ENCODE peak calls at places on chromosomes 4 and X, in eight cellular contexts. X is epithelial cell of proximal tubule, P is pancreas, E is foreskin fibroblast, N is spleen, K is lower lobe of right lung, F is AG04450, M is sigmoid colon. S is an unnamed sample.

GRCh38 chr4:100933628-100934027 is 413.7 kb downstream of the PPP3CA start:
- DNase-seq in X (no peak), P (no peak), E (peak), N (no peak), K (no peak), F (no peak), M (no peak), S (no peak)

GRCh38 chr4:1490906-1491629 is 84.8 kb upstream of the NKX1-1 start:
- DNase-seq in X (no peak), P (no peak), E (no peak), N (no peak), K (peak), F (no peak), M (no peak), S (peak)

GRCh38 chrX:53511302-53511701 is 77.1 kb upstream of the HSD17B10 start:
- DNase-seq in X (no peak), P (no peak), E (no peak), N (no peak), K (peak), F (no peak), M (no peak), S (no peak)

GRCh38 chrX:110836982-110837381 is 41.4 kb upstream of the CHRDL1 start:
- DNase-seq in X (no peak), P (no peak), E (no peak), N (no peak), K (no peak), F (no peak), M (no peak), S (no peak)

GRCh38 chr4:67886281-67886680 is 2.5 kb upstream of the TMPRSS11D start:
- DNase-seq in X (no peak), P (no peak), E (peak), N (no peak), K (no peak), F (no peak), M (no peak), S (no peak)

GRCh38 chrX:154091678-154092077 is 5.8 kb downstream of the MECP2 start:
- DNase-seq in X (no peak), P (peak), E (no peak), N (no peak), K (peak), F (no peak), M (no peak), S (peak)

GRCh38 chr4:102625232-102625930 is 124.2 kb downstream of the NFKB1 start:
- DNase-seq in X (no peak), P (no peak), E (peak), N (peak), K (peak), F (no peak), M (no peak), S (no peak)

GRCh38 chr4:85956296-85956955 is 403.4 kb downstream of the MAPK10 start:
- DNase-seq in X (no peak), P (no peak), E (no peak), N (no peak), K (no peak), F (no peak), M (no peak), S (no peak)

GRCh38 chr4:29309050-29309449 is 1411.1 kb upstream of the PCDH7 start:
- DNase-seq in X (no peak), P (no peak), E (peak), N (no peak), K (no peak), F (peak), M (no peak), S (no peak)

GRCh38 chr4:147943159-147943638 is 211.3 kb downstream of the ARHGAP10 start:
- DNase-seq in X (no peak), P (no peak), E (no peak), N (no peak), K (no peak), F (no peak), M (no peak), S (no peak)

GRCh38 chr4:61308033-61308432 is 107.9 kb downstream of the ADGRL3 start:
- DNase-seq in X (no peak), P (no peak), E (no peak), N (no peak), K (no peak), F (no peak), M (no peak), S (no peak)

GRCh38 chrX:153953342-153953830 is 8.9 kb upstream of the RENBP start:
- DNase-seq in X (no peak), P (no peak), E (peak), N (peak), K (peak), F (no peak), M (peak), S (peak)

GRCh38 chr4:149121015-149121404 is 678.8 kb upstream of the NR3C2 start:
- DNase-seq in X (no peak), P (no peak), E (no peak), N (no peak), K (no peak), F (no peak), M (no peak), S (no peak)

GRCh38 chr4:153438916-153439756 is 27.0 kb upstream of the TMEM131L start:
- DNase-seq in X (no peak), P (no peak), E (no peak), N (peak), K (no peak), F (no peak), M (no peak), S (no peak)

GRCh38 chr4:6560416-6561172 is 14.4 kb upstream of the MAN2B2 start:
- DNase-seq in X (no peak), P (no peak), E (peak), N (no peak), K (no peak), F (no peak), M (no peak), S (no peak)

GRCh38 chrX:30875957-30876356 is 13.1 kb downstream of the TAB3 start:
- DNase-seq in X (peak), P (no peak), E (peak), N (no peak), K (no peak), F (peak), M (no peak), S (no peak)

GRCh38 chr4:7397206-7398103 is 37.3 kb downstream of the PSAPL1 start:
- DNase-seq in X (no peak), P (peak), E (no peak), N (peak), K (peak), F (no peak), M (no peak), S (no peak)

GRCh38 chr4:174173360-174173759 is 110.1 kb downstream of the FBXO8 start:
- DNase-seq in X (no peak), P (no peak), E (no peak), N (no peak), K (no peak), F (no peak), M (no peak), S (no peak)

GRCh38 chr4:87989765-87990164 is 14.3 kb downstream of the SPP1 start:
- DNase-seq in X (no peak), P (no peak), E (no peak), N (no peak), K (no peak), F (no peak), M (no peak), S (no peak)

GRCh38 chr4:119207051-119207450 is 5.5 kb upstream of the USP53 start:
- DNase-seq in X (no peak), P (no peak), E (peak), N (no peak), K (no peak), F (no peak), M (no peak), S (no peak)

GRCh38 chrX:9888953-9889470 is 78.1 kb upstream of the CLDN34 start:
- DNase-seq in X (no peak), P (no peak), E (peak), N (no peak), K (no peak), F (no peak), M (no peak), S (no peak)

GRCh38 chrX:154096140-154097002 is 1.1 kb downstream of the MECP2 start:
- DNase-seq in X (no peak), P (peak), E (peak), N (no peak), K (peak), F (no peak), M (no peak), S (peak)

GRCh38 chr4:26105815-26106699 is 192.0 kb downstream of the SMIM20 start:
- DNase-seq in X (peak), P (no peak), E (peak), N (no peak), K (no peak), F (no peak), M (no peak), S (no peak)

GRCh38 chrX:148691456-148691855 is 191.0 kb downstream of the AFF2 start:
- DNase-seq in X (no peak), P (no peak), E (peak), N (no peak), K (no peak), F (no peak), M (no peak), S (no peak)

GRCh38 chr4:151675366-151676060 is 85.3 kb downstream of the GATB start:
- DNase-seq in X (peak), P (no peak), E (no peak), N (no peak), K (no peak), F (no peak), M (no peak), S (no peak)

GRCh38 chrX:68647156-68647957 is at the start of gene STARD8:
- DNase-seq in X (no peak), P (peak), E (peak), N (no peak), K (peak), F (no peak), M (no peak), S (peak)

GRCh38 chr4:153071953-153072622 is 132.2 kb upstream of the TRIM2 start:
- DNase-seq in X (no peak), P (no peak), E (no peak), N (no peak), K (no peak), F (no peak), M (no peak), S (no peak)

GRCh38 chr4:2259036-2259540 is 2.8 kb downstream of the MXD4 start:
- DNase-seq in X (no peak), P (peak), E (no peak), N (no peak), K (peak), F (no peak), M (peak), S (peak)

GRCh38 chr4:178937130-178937529 is 1494.9 kb upstream of the AGA start:
- DNase-seq in X (no peak), P (no peak), E (no peak), N (no peak), K (no peak), F (no peak), M (no peak), S (no peak)

GRCh38 chr4:176902710-176903323 is 110.1 kb upstream of the VEGFC start:
- DNase-seq in X (no peak), P (no peak), E (peak), N (no peak), K (no peak), F (peak), M (no peak), S (no peak)

GRCh38 chr4:37383579-37384229 is 139.2 kb downstream of the NWD2 start:
- DNase-seq in X (no peak), P (no peak), E (no peak), N (no peak), K (no peak), F (no peak), M (no peak), S (no peak)

GRCh38 chr4:172898715-172899114 is 269.9 kb upstream of the GALNT7 start:
- DNase-seq in X (no peak), P (no peak), E (no peak), N (no peak), K (no peak), F (no peak), M (no peak), S (no peak)

GRCh38 chrX:153925739-153926593 is at the start of gene ARHGAP4:
- DNase-seq in X (no peak), P (no peak), E (no peak), N (peak), K (peak), F (no peak), M (no peak), S (peak)

GRCh38 chr4:65033899-65034298 is 624.6 kb upstream of the TECRL start:
- DNase-seq in X (no peak), P (no peak), E (no peak), N (no peak), K (no peak), F (no peak), M (no peak), S (no peak)

GRCh38 chr4:39365931-39366771 is at the start of gene RFC1:
- DNase-seq in X (peak), P (peak), E (peak), N (peak), K (peak), F (peak), M (peak), S (peak)

GRCh38 chr4:77586953-77587383 is 18.7 kb upstream of the CXCL13 start:
- DNase-seq in X (no peak), P (no peak), E (no peak), N (peak), K (no peak), F (no peak), M (no peak), S (no peak)

GRCh38 chr4:5030152-5030668 is 11.0 kb upstream of the CYTL1 start:
- DNase-seq in X (no peak), P (no peak), E (no peak), N (no peak), K (no peak), F (no peak), M (no peak), S (no peak)

GRCh38 chr4:139889901-139890300 is 224.3 kb downstream of the MGST2 start:
- DNase-seq in X (no peak), P (no peak), E (no peak), N (no peak), K (no peak), F (no peak), M (no peak), S (no peak)

GRCh38 chr4:139887962-139888735 is 222.5 kb downstream of the MGST2 start:
- DNase-seq in X (peak), P (no peak), E (no peak), N (no peak), K (peak), F (no peak), M (no peak), S (peak)

GRCh38 chr4:139886798-139887197 is 221.2 kb downstream of the MGST2 start:
- DNase-seq in X (no peak), P (no peak), E (no peak), N (no peak), K (no peak), F (no peak), M (no peak), S (no peak)

GRCh38 chr4:139889194-139889762 is 223.7 kb downstream of the MGST2 start:
- DNase-seq in X (peak), P (no peak), E (no peak), N (no peak), K (no peak), F (no peak), M (no peak), S (no peak)

GRCh38 chr4:139887378-139887801 is 221.8 kb downstream of the MGST2 start:
- DNase-seq in X (peak), P (no peak), E (peak), N (no peak), K (no peak), F (no peak), M (no peak), S (no peak)
- H3K4me3 ChIP-seq in X (no peak), P (no peak), E (peak), N (peak), K (peak), F (peak), M (peak), S (peak)

DNA sequence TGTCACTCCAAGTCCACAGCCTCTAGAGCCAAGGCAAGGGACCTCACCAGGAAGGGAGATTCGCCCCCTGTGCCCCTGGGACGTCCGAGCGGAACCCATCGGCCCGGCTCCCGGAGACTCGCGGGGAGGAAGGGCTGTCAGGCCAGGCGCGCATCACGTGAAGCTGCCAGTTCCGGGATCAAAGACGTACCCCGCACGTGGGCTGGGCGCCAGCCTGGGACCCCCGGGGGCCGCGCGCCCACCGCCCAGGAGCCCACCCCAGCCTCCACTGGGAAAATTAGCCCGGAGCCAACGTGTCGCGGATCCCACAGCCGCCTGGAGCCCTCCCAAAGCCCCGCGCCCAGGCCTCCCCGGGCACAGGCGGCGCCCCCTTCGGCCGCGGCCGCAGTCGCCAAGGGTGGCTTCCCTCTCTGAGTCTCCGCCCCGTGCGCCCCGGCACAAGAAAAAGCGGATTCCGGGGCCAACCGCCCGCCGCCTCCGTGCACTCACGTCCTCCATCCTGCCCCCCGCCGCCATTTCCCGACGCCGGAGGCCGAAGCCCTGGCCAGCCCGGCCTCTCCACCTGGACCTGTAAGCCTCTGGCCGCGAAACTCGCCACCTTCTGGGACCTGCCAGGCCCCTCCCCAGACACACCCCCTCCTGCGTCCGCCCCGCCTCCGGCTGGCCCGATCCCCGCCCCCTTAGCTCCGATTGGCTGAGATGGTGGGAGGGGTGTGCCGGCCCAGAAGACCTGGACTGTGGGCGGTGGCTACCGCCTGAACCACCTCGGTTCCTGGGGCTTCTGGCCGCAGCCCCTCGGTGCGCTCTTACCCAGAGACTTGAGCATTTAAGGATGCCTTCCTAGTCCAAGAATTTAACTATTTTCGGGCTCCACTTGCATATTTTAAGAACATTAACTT is at the start of gene TMEM192:
- DNase-seq in X (no peak), P (peak), E (peak), N (peak), K (peak), F (peak), M (peak), S (peak)
- TF ChIP-seq CTCF in X (peak), P (no peak), E (peak), N (peak), K (peak), F (peak), M (no peak), S (peak)

GRCh38 chrX:103533428-103534216 is 14.3 kb upstream of the RAB40A start:
- DNase-seq in X (no peak), P (peak), E (peak), N (peak), K (peak), F (peak), M (peak), S (peak)
- H3K4me3 ChIP-seq in X (peak), P (no peak), E (peak), N (peak), K (peak), F (no peak), M (peak), S (peak)

GRCh38 chr4:113294910-113295309 is 245.5 kb downstream of the ANK2 start:
- DNase-seq in X (no peak), P (no peak), E (peak), N (no peak), K (no peak), F (no peak), M (no peak), S (no peak)
- TF ChIP-seq CTCF in X (no peak), P (no peak), E (no peak), N (no peak), K (no peak), F (peak), M (no peak), S (no peak)

GRCh38 chrX:72306085-72306801 is 529 bp upstream of the CITED1 start:
- DNase-seq in X (no peak), P (no peak), E (peak), N (no peak), K (no peak), F (no peak), M (no peak), S (no peak)
- H3K4me3 ChIP-seq in X (peak), P (peak), E (peak), N (peak), K (peak), F (peak), M (peak), S (peak)

DNA sequence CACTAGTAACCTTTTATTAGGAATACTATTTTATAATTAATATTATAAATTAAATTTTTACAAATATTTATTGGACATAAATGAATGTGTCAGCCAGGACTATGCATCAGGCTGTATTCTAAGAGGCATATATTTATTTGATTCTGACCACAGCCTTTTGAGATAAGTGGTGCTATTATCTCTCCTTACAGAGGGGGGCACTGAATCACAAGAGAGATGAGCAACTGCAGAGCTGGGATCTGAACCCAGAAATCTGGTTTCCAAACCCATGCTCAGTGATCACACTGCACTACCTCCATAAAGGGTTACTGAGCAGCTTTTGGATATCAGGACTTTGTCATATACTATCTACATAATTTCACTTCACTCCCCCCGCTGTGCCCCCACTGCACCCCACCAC is 322.0 kb downstream of the TMA16 start:
- DNase-seq in X (no peak), P (no peak), E (no peak), N (no peak), K (no peak), F (no peak), M (no peak), S (no peak)
- TF ChIP-seq CTCF in X (no peak), P (no peak), E (no peak), N (no peak), K (no peak), F (no peak), M (no peak), S (no peak)

DNA sequence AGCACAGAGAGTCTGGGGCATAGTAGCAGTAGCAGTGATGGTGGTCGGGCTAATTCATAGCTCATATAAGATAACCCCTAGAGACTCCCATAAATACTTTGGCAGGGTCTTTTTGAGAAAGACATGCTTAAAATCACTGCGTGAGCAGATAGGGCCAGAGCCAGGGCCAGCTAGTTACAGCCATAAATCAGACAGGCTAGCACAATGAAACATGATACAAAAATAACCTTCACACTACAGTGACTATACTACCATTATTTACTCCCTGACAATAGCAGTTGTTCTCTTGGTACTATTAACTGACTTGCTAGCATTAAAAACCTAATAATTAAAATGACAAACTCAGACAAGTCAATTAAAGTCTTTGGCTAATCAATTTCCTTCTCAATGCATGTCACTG is 295.9 kb downstream of the SMARCA1 start:
- DNase-seq in X (no peak), P (no peak), E (no peak), N (no peak), K (no peak), F (no peak), M (no peak), S (no peak)
- H3K4me3 ChIP-seq in X (no peak), P (no peak), E (no peak), N (no peak), K (no peak), F (no peak), M (no peak), S (no peak)